ENCODE peak calls at places on chromosomes 2 and 18, in seven cellular contexts. G is stomach; E is IMR-90; S is SJSA1; Y is CD8-positive, alpha-beta memory T cell; K is BE2C; W is bronchial epithelial cell. O is an unnamed sample. For H3K36me3, the result is how much of the 10 kb centered on the place peaks cover.

GRCh38 chr2:23020659-23021058 is 364.3 kb upstream of the KLHL29 start:
- DNase-seq in E (no peak), Y (no peak), G (no peak), K (no peak), W (no peak), S (no peak), O (no peak)

GRCh38 chr2:41698787-41699422 is 348.9 kb upstream of the PKDCC start:
- DNase-seq in S (no peak), Y (no peak), W (no peak), G (no peak), E (no peak), K (peak), O (no peak)

GRCh38 chr2:241680827-241681599 is 5.6 kb downstream of the DTYMK start:
- DNase-seq in K (no peak), W (peak), E (peak), Y (no peak), G (no peak), S (peak), O (no peak)

GRCh38 chr2:102063360-102063947 is 71.7 kb downstream of the IL1R2 start:
- DNase-seq in K (no peak), G (peak), S (no peak), E (peak), Y (no peak), W (no peak), O (peak)

GRCh38 chr18:22344908-22345670 is 72.6 kb downstream of the CTAGE1 start:
- DNase-seq in E (no peak), K (no peak), G (no peak), Y (peak), W (no peak), S (no peak), O (peak)

GRCh38 chr2:191636235-191636543 is 41.7 kb upstream of the NABP1 start:
- DNase-seq in Y (no peak), S (peak), G (no peak), W (peak), E (peak), K (no peak), O (no peak)

GRCh38 chr2:241035142-241035817 is 36.9 kb downstream of the SNED1 start:
- DNase-seq in Y (peak), K (no peak), W (no peak), S (peak), E (no peak), G (no peak), O (no peak)

GRCh38 chr18:10591891-10592290 is 66.1 kb downstream of the NAPG start:
- DNase-seq in G (no peak), W (no peak), E (no peak), S (no peak), Y (no peak), K (no peak), O (no peak)

GRCh38 chr2:109351164-109351756 is 222.3 kb downstream of the SH3RF3 start:
- DNase-seq in K (no peak), Y (no peak), E (peak), W (peak), G (peak), S (peak), O (no peak)

GRCh38 chr2:221606369-221606768 is 34.3 kb upstream of the EPHA4 start:
- DNase-seq in Y (no peak), G (no peak), K (no peak), S (no peak), E (no peak), W (no peak), O (no peak)

GRCh38 chr2:49753344-49753930 is 599.1 kb upstream of the FSHR start:
- DNase-seq in G (no peak), S (no peak), E (no peak), K (no peak), Y (no peak), W (peak), O (no peak)

GRCh38 chr18:23573020-23573419 is 13.3 kb downstream of the NPC1 start:
- DNase-seq in K (no peak), E (no peak), S (no peak), Y (no peak), W (no peak), G (no peak), O (no peak)

GRCh38 chr18:13451208-13451530 is 232.6 kb downstream of the LDLRAD4 start:
- DNase-seq in Y (no peak), W (no peak), E (no peak), S (no peak), K (no peak), G (peak), O (no peak)
- H3K36me3 ChIP-seq in Y (under half), W (under half), E (under half), S (under half), K (under half), G (under half), O (under half)

GRCh38 chr2:217926801-217927200 is 76.0 kb downstream of the TNS1 start:
- DNase-seq in K (no peak), E (no peak), S (no peak), G (no peak), Y (no peak), W (no peak), O (no peak)
- H3K36me3 ChIP-seq in K (under half), E (under half), S (under half), G (under half), Y (under half), W (under half), O (under half)

GRCh38 chr2:127503491-127503890 is 22.8 kb downstream of the IWS1 start:
- DNase-seq in E (no peak), K (no peak), Y (no peak), S (no peak), W (no peak), G (no peak), O (no peak)

DNA sequence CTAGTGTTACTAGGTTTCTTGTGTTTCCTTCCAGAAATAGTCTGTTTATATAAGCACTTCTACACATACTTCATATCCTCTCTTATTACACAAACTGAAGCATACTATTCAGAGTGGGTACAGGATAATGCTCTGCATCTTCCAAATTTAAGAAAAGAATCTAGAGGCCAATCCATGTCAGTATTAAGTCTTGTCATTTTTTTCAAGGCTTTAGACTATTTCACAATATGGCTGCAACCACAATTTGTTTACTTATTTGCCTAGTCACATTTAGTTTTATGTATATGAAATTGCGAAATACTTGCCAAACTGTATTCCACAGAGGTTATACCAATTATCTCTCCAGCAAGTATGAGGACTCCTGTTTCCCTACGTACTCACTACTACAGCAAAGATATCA is 27.9 kb downstream of the IWS1 start:
- DNase-seq in Y (no peak), E (peak), S (no peak), G (no peak), K (no peak), W (peak), O (no peak)
- H3K36me3 ChIP-seq in Y (under half), E (under half), S (half or more), G (half or more), K (under half), W (under half), O (under half)

GRCh38 chr2:27222407-27222806 is 5.2 kb downstream of the CAD start:
- DNase-seq in K (no peak), G (no peak), W (no peak), Y (no peak), E (no peak), S (no peak), O (no peak)

GRCh38 chr2:27225526-27225925 is 8.4 kb downstream of the CAD start:
- DNase-seq in G (no peak), Y (no peak), E (no peak), K (no peak), S (no peak), W (no peak), O (no peak)

GRCh38 chr2:27220091-27220490 is 2.9 kb downstream of the CAD start:
- DNase-seq in G (no peak), W (no peak), Y (no peak), E (no peak), S (no peak), K (no peak), O (no peak)

GRCh38 chr2:27221166-27221565 is 4.0 kb downstream of the CAD start:
- DNase-seq in Y (no peak), K (no peak), G (no peak), S (no peak), E (no peak), W (peak), O (no peak)

GRCh38 chr2:27223416-27223815 is 6.2 kb downstream of the CAD start:
- DNase-seq in E (no peak), S (no peak), K (no peak), W (no peak), Y (no peak), G (no peak), O (no peak)
- H3K36me3 ChIP-seq in E (half or more), S (half or more), K (half or more), W (under half), Y (half or more), G (half or more), O (under half)

O was measured in colonic mucosa.